ENCODE peak calls at places on chromosomes 4 and X, in four cellular contexts. J, W, E and F are unnamed samples.

GRCh38 chr4:121421594-121421993 is 40.8 kb upstream of the QRFPR start:
- DNase-seq in J (peak; percentile 4), W (no peak), E (no peak), F (no peak)

GRCh38 chrX:347351-348117 is 28.9 kb upstream of the GTPBP6 start:
- DNase-seq in E (no peak), W (no peak), J (no peak), F (no peak)

GRCh38 chr4:54315561-54315960 is 86.5 kb downstream of the PDGFRA start:
- DNase-seq in W (peak; percentile 86), E (no peak), J (no peak), F (no peak)

GRCh38 chr4:16843831-16844508 is 54.5 kb downstream of the LDB2 start:
- DNase-seq in W (no peak), E (peak; percentile 20), J (no peak), F (no peak)

GRCh38 chrX:39935414-39936064 is 162.2 kb downstream of the BCOR start:
- DNase-seq in W (no peak), E (peak; percentile 42), J (peak; percentile 15), F (no peak)

GRCh38 chr4:39528056-39528465 is 822 bp upstream of the UGDH start:
- DNase-seq in W (no peak), J (no peak), E (no peak), F (no peak)

GRCh38 chr4:138097912-138098600 is 144.1 kb downstream of the SLC7A11 start:
- DNase-seq in J (no peak), E (peak; percentile 80), W (no peak), F (no peak)

GRCh38 chr4:24315056-24315455 is 269.3 kb downstream of the DHX15 start:
- DNase-seq in W (no peak), J (no peak), E (no peak), F (no peak)

GRCh38 chr4:154082760-154083530 is 294.1 kb upstream of the SFRP2 start:
- DNase-seq in W (no peak), J (peak; percentile 8), E (no peak), F (no peak)

GRCh38 chrX:124018031-124018430 is 56.5 kb downstream of the STAG2 start:
- DNase-seq in E (no peak), J (no peak), W (no peak), F (no peak)

GRCh38 chrX:124026529-124026928 is 65.0 kb downstream of the STAG2 start:
- DNase-seq in E (no peak), J (no peak), W (no peak), F (no peak)

GRCh38 chrX:124028177-124028576 is 66.7 kb downstream of the STAG2 start:
- DNase-seq in J (no peak), W (no peak), E (no peak), F (no peak)

DNA sequence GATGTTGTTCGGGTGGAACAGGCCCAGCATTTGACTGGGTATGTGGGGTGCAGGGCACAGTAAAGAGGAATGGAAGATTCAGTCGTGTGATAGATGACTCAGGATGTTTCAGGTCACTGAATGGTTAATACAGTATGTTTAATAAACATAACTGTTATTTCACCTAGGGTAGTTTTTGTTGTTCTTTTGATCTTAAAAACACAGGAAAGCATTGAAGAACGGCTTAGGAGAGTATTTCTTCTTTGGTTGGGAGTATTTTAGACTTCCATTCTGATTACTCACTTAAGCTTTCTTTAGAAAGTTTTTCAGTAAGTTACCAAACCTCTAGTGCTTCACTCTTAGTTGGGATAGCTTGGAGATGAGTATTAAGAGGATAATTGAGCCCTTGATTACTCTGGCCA is 62.3 kb downstream of the STAG2 start:
- DNase-seq in J (no peak), W (no peak), E (no peak), F (peak; percentile 20)
- TF ChIP-seq CHD4 in J (no peak), W (no peak), E (no peak), F (no peak)

DNA sequence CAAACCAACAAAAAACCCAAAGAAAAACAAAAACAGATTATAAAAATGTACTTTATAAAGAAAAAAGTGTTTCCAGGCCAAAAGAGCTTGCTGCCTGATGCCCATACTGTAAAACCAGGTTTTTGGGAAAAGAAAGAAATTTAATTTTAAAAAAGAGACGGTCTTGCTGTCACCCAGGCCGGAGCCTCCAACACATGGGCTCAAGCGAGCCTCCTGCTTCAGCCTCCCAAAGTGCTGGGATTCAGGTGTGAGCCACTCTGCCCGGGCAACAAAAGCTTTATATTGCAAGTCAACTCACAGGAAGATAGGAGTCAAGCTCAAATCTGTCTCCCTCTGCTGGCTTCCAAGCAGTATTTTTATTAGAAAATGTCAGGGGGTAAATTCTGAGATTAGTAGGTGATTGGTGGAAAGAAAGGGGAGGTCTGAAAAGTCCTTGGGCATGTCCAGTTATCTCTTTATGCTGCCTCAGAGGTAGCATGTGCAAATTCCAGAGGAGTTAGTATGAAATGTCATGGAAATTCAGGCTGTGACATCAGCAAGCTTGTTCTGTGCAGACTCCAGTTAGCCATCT is 39.4 kb downstream of the MGST2 start:
- DNase-seq in W (no peak), J (peak; percentile 30), E (peak; percentile 44), F (peak; percentile 41)
- TF ChIP-seq HDAC2 in W (no peak), J (no peak), E (no peak), F (no peak)

GRCh38 chr4:83780334-83780733 is 244.4 kb downstream of the GPAT3 start:
- DNase-seq in E (no peak), W (no peak), J (no peak), F (no peak)
- TF ChIP-seq CTCF in E (peak; percentile 22), W (no peak), J (no peak), F (peak; percentile 19)

DNA sequence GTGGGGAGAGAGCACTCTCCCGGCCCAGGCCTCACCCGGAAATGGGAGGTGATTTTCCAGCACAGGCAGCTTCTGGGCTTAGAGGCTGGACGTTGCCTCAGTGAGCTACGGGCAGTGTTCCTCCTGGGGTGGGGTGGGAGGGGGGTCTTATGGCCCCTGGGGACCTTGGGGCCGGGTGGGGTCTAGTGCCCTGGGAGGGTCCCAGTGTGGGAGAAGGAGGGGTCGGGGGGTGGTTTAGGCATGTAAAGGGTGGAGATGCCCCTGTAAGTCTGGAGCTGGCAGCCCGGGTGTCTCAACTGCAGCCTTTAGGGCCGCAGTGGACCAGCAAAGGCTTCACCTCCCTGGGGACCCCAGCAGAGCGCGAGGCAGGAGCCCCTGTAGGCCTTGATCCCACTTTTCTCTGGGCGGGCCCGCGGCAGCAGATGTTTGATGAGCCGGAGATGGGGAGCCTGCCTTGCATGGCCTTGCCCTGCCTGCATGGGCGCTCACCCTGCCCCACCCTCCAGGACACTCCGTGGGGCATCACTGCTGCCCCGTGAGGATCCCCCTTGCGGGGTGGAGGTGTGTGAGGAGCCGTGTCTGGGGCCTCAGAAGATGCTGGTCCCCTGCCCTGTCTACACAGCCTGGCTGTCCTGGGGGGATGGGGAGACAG is 98.8 kb upstream of the LRPAP1 start:
- DNase-seq in W (no peak), E (no peak), J (no peak), F (no peak)
- TF ChIP-seq CHD4 in W (no peak), E (no peak), J (no peak), F (no peak)

GRCh38 chrX:123961268-123962005 is at the start of gene STAG2:
- DNase-seq in J (peak; percentile 84), W (peak; percentile 21), E (peak; percentile 80), F (peak; percentile 71)

GRCh38 chrX:123962006-123962485 is 540 bp downstream of the STAG2 start:
- DNase-seq in E (no peak), W (no peak), J (peak; percentile 52), F (no peak)

GRCh38 chrX:123960956-123961267 is 594 bp upstream of the STAG2 start:
- DNase-seq in W (no peak), J (no peak), E (no peak), F (no peak)

GRCh38 chrX:123962794-123963373 is 1.4 kb downstream of the STAG2 start:
- DNase-seq in E (peak; percentile 88), W (peak; percentile 68), J (peak; percentile 85), F (peak; percentile 94)

GRCh38 chrX:123959281-123960063 is 2.0 kb upstream of the STAG2 start:
- DNase-seq in J (peak; percentile 37), W (no peak), E (no peak), F (peak; percentile 26)
- TF ChIP-seq HDAC2 in J (no peak), W (no peak), E (no peak), F (no peak)

GRCh38 chr4:119785963-119786362 is 157.4 kb upstream of the PDE5A start:
- DNase-seq in W (no peak), J (no peak), E (peak; percentile 3), F (peak; percentile 25)
- TF ChIP-seq CTCF in W (peak; percentile 15), J (no peak), E (peak; percentile 38), F (peak; percentile 28)

DNA sequence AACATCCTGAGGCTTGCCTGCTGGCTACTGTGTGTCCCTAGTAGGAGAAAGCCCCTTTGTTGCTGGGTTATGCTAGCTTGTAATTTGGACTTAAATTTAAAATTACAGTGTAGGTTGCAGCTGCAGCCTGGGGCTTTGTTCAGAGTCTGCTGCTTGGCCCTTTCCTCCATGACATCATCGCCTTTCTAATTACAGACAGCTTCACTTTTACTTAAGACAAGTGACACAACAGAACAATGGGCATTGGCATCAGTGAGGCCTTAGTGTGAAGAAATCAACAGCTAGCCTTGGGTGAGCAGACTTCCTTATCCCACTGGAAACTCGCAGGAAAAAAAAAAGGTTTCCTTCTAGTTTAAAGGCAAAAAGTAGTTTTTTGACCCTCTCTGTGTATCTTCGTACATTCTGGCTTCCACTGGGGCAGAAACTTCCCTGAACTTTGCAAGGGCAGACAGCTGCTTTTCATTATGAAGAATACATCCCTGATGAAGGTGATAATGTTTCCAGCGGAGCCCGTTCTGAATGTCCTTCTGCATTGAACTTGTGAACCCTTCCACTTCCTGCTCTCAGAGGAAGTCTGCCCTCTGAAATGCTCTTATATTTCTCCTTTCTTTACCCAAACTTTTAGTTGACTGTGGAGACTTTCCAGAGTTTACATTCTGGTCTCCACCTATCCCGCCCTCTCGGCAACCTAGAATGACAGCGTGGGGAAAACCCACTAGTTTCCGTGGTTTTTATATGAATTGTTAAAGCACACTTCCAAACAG is 123.2 kb upstream of the FAM9C start:
- DNase-seq in J (no peak), W (no peak), E (no peak), F (no peak)
- TF ChIP-seq CHD4 in J (no peak), W (no peak), E (no peak), F (no peak)

DNA sequence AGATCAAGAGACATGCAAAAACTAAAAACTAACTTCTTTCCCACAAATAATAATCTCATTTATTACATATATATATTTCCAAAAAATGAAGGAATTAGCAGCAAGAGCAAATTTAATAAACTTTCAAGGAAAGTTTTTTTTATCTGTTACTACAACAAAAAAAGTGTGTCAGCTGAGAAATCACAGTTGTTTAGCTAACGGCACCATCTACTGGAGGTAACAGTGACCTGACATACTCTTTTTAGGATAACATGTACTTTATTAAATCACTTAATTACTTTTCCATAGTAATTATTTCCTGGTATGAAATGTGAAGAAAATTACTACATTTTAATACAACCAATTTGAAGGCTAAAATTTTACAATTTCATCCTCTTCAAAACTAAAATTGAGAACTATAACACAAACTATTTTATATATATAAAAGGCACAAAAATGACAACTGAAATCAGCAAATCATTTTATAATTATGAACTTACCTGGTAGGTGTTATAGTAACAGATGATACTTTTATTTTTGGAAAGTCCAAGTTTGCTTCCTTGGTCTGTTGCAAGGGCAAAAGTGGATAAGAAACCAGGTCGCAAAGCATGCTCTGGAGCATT is 9.1 kb downstream of the LAMTOR3 start:
- DNase-seq in J (peak; percentile 35), E (peak; percentile 21), W (no peak), F (peak; percentile 51)
- TF ChIP-seq HDAC2 in J (no peak), E (no peak), W (no peak), F (no peak)